ENCODE peak calls at places on chromosome 7, in four cellular contexts. H is HepG2, I is WTC11, O is K562. Q is an unnamed sample.
A peak's percentile ranks its signal among the peaks of the same experiment; 100 is the strongest.

GRCh38 chr7:3518546-3518945 is 217.5 kb downstream of the SDK1 start:
- DNase-seq in H (no peak), I (no peak), O (no peak), Q (no peak)

GRCh38 chr7:99030951-99031350 is 113.0 kb downstream of the SMURF1 start:
- DNase-seq in H (no peak), I (no peak), O (no peak), Q (no peak)

GRCh38 chr7:29809533-29810155 is 3.3 kb downstream of the WIPF3 start:
- DNase-seq in H (no peak), I (no peak), O (no peak), Q (no peak)

GRCh38 chr7:135159359-135160087 is 11.0 kb downstream of the CYREN start:
- DNase-seq in H (no peak), I (no peak), O (peak; percentile 20), Q (no peak)

GRCh38 chr7:125363873-125364272 is 434.2 kb upstream of the POT1 start:
- DNase-seq in H (no peak), I (no peak), O (no peak), Q (no peak)

GRCh38 chr7:4774804-4775280 is 581 bp upstream of the AP5Z1 start:
- DNase-seq in H (peak; percentile 48), I (no peak), O (peak; percentile 53), Q (peak; percentile 39)

GRCh38 chr7:5591547-5591899 is 167.9 kb upstream of the TNRC18 start:
- DNase-seq in H (peak; percentile 72), I (peak; percentile 62), O (peak; percentile 40), Q (no peak)

GRCh38 chr7:123797673-123798526 is 47.1 kb upstream of the HYAL4 start:
- DNase-seq in H (peak; percentile 86), I (no peak), O (peak; percentile 28), Q (peak; percentile 24)

GRCh38 chr7:159017210-159017609 is 127.5 kb downstream of the VIPR2 start:
- DNase-seq in H (no peak), I (no peak), O (no peak), Q (no peak)

GRCh38 chr7:79290841-79291497 is 162.5 kb downstream of the MAGI2 start:
- DNase-seq in H (no peak), I (no peak), O (no peak), Q (no peak)

GRCh38 chr7:55481126-55481525 is 91.2 kb downstream of the VOPP1 start:
- DNase-seq in H (no peak), I (no peak), O (no peak), Q (no peak)

GRCh38 chr7:157621131-157621681 is 284.4 kb downstream of the DNAJB6 start:
- DNase-seq in H (no peak), I (no peak), O (no peak), Q (no peak)

GRCh38 chr7:23470290-23471089 is at the start of gene IGF2BP3:
- DNase-seq in H (peak; percentile 91), I (peak; percentile 86), O (peak; percentile 64), Q (peak; percentile 60)

GRCh38 chr7:32299133-32299702 is 191.0 kb downstream of the LSM5 start:
- DNase-seq in H (no peak), I (peak; percentile 57), O (no peak), Q (peak; percentile 38)

GRCh38 chr7:31553636-31554035 is 39.7 kb downstream of the ITPRID1 start:
- DNase-seq in H (no peak), I (no peak), O (no peak), Q (no peak)

GRCh38 chr7:30237271-30237695 is 47.1 kb upstream of the ZNRF2 start:
- DNase-seq in H (no peak), I (no peak), O (no peak), Q (no peak)

GRCh38 chr7:41869596-41869995 is 166.7 kb upstream of the INHBA start:
- DNase-seq in H (no peak), I (no peak), O (no peak), Q (no peak)

GRCh38 chr7:158080899-158081445 is 506.7 kb downstream of the PTPRN2 start:
- DNase-seq in H (no peak), I (no peak), O (no peak), Q (no peak)

GRCh38 chr7:111486472-111487142 is 75.7 kb downstream of the IMMP2L start:
- DNase-seq in H (peak; percentile 41), I (no peak), O (peak; percentile 40), Q (peak; percentile 39)

GRCh38 chr7:24821045-24821853 is 64.0 kb upstream of the GSDME start:
- DNase-seq in H (peak; percentile 35), I (no peak), O (peak; percentile 73), Q (peak; percentile 29)

GRCh38 chr7:42198974-42199668 is 37.9 kb downstream of the GLI3 start:
- DNase-seq in H (no peak), I (no peak), O (no peak), Q (no peak)

GRCh38 chr7:24857623-24858022 is 100.4 kb upstream of the GSDME start:
- DNase-seq in H (no peak), I (no peak), O (no peak), Q (no peak)

GRCh38 chr7:76259124-76260086 is 43.1 kb upstream of the HSPB1 start:
- DNase-seq in H (no peak), I (peak; percentile 46), O (no peak), Q (no peak)

GRCh38 chr7:108434030-108434429 is 22.2 kb downstream of the NRCAM start:
- DNase-seq in H (no peak), I (no peak), O (no peak), Q (no peak)

GRCh38 chr7:102313997-102314780 is 27.5 kb downstream of the SH2B2 start:
- DNase-seq in H (no peak), I (no peak), O (no peak), Q (no peak)

GRCh38 chr7:129136887-129137647 is 7.4 kb upstream of the TSPAN33 start:
- DNase-seq in H (no peak), I (no peak), O (no peak), Q (no peak)

GRCh38 chr7:13829914-13830603 is 159.4 kb downstream of the ETV1 start:
- DNase-seq in H (no peak), I (no peak), O (no peak), Q (no peak)

GRCh38 chr7:37728747-37729146 is 45.2 kb downstream of the GPR141 start:
- DNase-seq in H (no peak), I (no peak), O (no peak), Q (no peak)

GRCh38 chr7:87926581-87927461 is 7.2 kb upstream of the ADAM22 start:
- DNase-seq in H (peak; percentile 30), I (peak; percentile 74), O (no peak), Q (no peak)

GRCh38 chr7:77866791-77867190 is 68.2 kb downstream of the PHTF2 start:
- DNase-seq in H (peak; percentile 60), I (no peak), O (no peak), Q (no peak)

GRCh38 chr7:1593091-1593866 is 23.4 kb upstream of the PSMG3 start:
- DNase-seq in H (peak; percentile 16), I (no peak), O (peak; percentile 49), Q (no peak)

GRCh38 chr7:151059362-151060112 is at the start of gene SLC4A2:
- DNase-seq in H (peak; percentile 50), I (peak; percentile 76), O (peak; percentile 95), Q (peak; percentile 94)

GRCh38 chr7:2001601-2002442 is 230.9 kb downstream of the MAD1L1 start:
- DNase-seq in H (no peak), I (no peak), O (no peak), Q (no peak)

GRCh38 chr7:107961399-107961798 is 41.6 kb downstream of the LAMB1 start:
- DNase-seq in H (no peak), I (no peak), O (no peak), Q (no peak)

GRCh38 chr7:34354906-34355305 is 303.1 kb upstream of the NPSR1 start:
- DNase-seq in H (no peak), I (no peak), O (no peak), Q (no peak)

DNA sequence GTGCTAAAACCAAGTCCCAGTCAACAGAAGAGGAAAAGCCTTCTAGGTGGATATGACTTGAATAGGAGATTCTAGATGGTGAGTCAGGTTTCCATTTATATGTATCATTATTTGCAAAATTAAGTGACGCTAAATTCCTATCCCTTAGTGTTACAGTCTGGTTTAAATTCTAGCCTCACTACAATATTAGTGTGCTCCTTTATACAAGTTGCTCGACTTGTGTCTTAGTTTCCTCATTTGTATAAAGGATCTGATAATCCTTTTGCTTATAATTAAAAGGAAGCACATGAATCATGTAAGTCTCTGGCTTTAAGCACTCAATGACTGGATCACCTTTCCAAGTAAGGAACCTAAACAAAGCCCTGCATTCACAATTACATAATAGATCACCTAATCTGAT is 105.7 kb downstream of the SVOPL start:
- DNase-seq in H (no peak), I (no peak), O (no peak), Q (no peak)
- TF ChIP-seq ELF4 in H (no peak), I (no peak), O (no peak), Q (no peak)

DNA sequence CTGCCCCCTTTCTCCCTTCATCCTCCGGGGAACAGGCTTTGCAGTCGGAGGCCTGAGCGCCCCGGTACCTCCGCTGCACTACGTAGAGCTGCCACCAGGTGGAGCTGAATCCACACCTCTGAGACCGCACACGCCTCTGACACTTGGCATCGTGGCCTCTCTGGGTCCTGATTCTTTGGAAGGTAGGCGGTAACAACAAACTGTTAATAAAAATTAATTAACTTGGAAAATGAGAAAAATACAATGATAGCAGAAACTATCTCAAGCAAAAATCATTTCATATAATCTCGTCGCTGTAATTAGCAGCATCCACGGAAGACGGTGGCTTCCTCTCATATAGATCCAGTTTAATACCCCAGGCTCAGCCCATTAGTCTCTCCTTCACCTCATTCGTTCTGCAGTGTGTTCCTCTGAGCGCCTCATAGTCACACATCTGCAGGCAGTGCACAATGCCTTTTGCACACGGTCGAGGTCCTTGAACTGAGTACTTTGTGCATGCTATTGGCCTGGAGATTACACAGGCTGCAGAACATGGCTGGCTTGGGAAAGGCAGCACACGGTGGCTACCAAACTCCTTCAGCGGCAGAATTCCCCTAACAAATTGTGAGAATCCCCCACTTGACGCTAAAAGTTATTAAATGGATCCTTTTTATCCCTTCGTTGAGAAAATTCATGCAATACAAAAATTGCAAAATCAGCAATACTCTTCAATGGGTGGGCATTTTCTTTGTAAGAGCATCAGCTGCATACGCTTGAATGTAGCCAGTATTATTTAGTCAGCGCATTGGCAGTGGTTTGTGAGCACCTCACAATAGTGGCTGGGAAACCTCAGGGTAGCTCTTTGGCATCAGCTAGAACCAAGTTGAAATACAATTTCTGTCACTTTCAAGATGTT is 18.7 kb downstream of the OR9A2 start:
- DNase-seq in H (peak; percentile 41), I (peak; percentile 88), O (peak; percentile 94), Q (peak; percentile 59)
- TF ChIP-seq SP1 in H (no peak), I (no peak), O (no peak), Q (no peak)

DNA sequence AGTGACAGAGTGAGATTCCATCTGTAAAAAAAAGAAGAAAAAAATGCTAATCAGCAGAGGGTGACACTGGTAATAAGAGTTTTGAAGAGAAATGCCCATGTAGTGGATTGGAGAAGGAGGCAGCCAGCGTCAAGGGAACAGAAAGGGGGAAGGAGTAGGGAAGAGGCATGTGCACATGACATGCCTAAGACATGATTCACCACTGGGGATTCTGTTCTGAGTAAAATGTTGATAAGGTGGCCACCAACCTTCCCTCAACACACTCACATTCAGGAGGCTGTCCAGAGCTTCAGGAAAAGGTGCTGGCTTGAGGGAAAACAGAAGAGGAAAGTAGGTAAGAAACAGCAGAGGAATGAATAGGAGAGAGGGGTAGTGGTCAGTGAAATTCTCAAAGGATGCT is 39.9 kb downstream of the AKR1D1 start:
- DNase-seq in H (no peak), I (no peak), O (no peak), Q (no peak)
- TF ChIP-seq ELF4 in H (no peak), I (no peak), O (no peak), Q (no peak)

DNA sequence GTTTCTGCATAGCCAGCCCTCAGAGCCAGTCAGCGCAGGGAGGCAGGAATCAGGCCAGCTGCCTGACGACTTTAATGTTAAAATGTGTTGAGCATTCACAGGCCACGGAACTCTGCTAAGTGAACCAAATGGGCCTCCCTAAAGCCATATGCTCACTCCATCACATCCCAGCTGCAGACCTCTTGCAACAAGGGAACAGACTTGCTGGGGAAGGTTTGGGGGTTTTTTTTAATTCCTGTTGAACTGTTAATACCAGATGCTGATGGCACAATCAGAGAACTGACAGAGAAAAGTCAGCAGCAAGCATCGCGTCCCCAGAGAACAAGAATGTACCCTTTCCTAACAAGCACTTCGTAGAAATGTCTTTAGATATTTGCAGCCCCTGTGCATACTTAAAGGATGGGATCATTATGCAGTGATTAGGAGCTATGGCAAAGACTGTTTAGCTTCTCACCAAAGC is 900.4 kb upstream of the AUTS2 start:
- DNase-seq in H (no peak), I (no peak), O (no peak), Q (no peak)
- TF ChIP-seq SP1 in H (no peak), I (no peak), O (no peak), Q (no peak)

Q was measured in HEK293T.